ENCODE peak calls at places on chromosomes 4 and X, in seven cellular contexts. S is choroid plexus epithelial cell, G is lower lobe of right lung, U is spleen, O is astrocyte of the spinal cord, W is GM12878, X is A549. E is an unnamed sample.

GRCh38 chr4:79217043-79217442 is 108.8 kb downstream of the NAA11 start:
- DNase-seq in S (no peak), G (no peak), U (no peak), O (no peak), W (no peak), X (no peak), E (no peak)

GRCh38 chr4:176778063-176778462 is 14.7 kb downstream of the VEGFC start:
- DNase-seq in S (peak; percentile 91), G (no peak), U (no peak), O (peak; percentile 80), W (no peak), X (no peak), E (no peak)

GRCh38 chrX:50470103-50471031 is at the start of gene DGKK:
- DNase-seq in S (no peak), G (no peak), U (peak; percentile 64), O (no peak), W (no peak), X (no peak), E (no peak)

GRCh38 chrX:20547649-20548051 is 280.9 kb upstream of the RPS6KA3 start:
- DNase-seq in S (peak; percentile 64), G (no peak), U (no peak), O (peak; percentile 66), W (no peak), X (no peak), E (no peak)

GRCh38 chr4:53951414-53951813 is 113.0 kb downstream of the CHIC2 start:
- DNase-seq in S (no peak), G (no peak), U (no peak), O (no peak), W (no peak), X (no peak), E (no peak)

GRCh38 chrX:136176399-136176825 is 29.1 kb downstream of the FHL1 start:
- DNase-seq in S (peak; percentile 95), G (no peak), U (no peak), O (peak; percentile 87), W (no peak), X (no peak), E (no peak)

GRCh38 chr4:13930155-13930554 is 302.6 kb upstream of the BOD1L1 start:
- DNase-seq in S (no peak), G (no peak), U (no peak), O (no peak), W (no peak), X (no peak), E (no peak)

GRCh38 chr4:186144180-186144579 is 39.7 kb downstream of the FAM149A start:
- DNase-seq in S (peak; percentile 62), G (no peak), U (no peak), O (peak; percentile 47), W (no peak), X (peak; percentile 26), E (no peak)

GRCh38 chr4:36322921-36323354 is 41.5 kb downstream of the DTHD1 start:
- DNase-seq in S (peak; percentile 1), G (no peak), U (no peak), O (no peak), W (peak; percentile 64), X (no peak), E (peak; percentile 56)

GRCh38 chrX:9785944-9786741 is at the start of gene SHROOM2:
- DNase-seq in S (no peak), G (peak; percentile 48), U (peak; percentile 48), O (no peak), W (no peak), X (no peak), E (no peak)

GRCh38 chrX:48761674-48762471 is at the start of gene GLOD5:
- DNase-seq in S (peak; percentile 34), G (peak; percentile 72), U (no peak), O (no peak), W (no peak), X (no peak), E (no peak)

GRCh38 chr4:24330198-24330972 is 254.0 kb downstream of the DHX15 start:
- DNase-seq in S (no peak), G (no peak), U (no peak), O (no peak), W (no peak), X (no peak), E (no peak)

GRCh38 chr4:24328711-24329110 is 255.6 kb downstream of the DHX15 start:
- DNase-seq in S (no peak), G (no peak), U (no peak), O (no peak), W (no peak), X (no peak), E (no peak)

GRCh38 chr4:24322517-24322916 is 261.8 kb downstream of the DHX15 start:
- DNase-seq in S (no peak), G (no peak), U (no peak), O (peak; percentile 52), W (no peak), X (no peak), E (no peak)

GRCh38 chr4:24322986-24323385 is 261.4 kb downstream of the DHX15 start:
- DNase-seq in S (no peak), G (no peak), U (no peak), O (peak; percentile 19), W (no peak), X (no peak), E (no peak)

GRCh38 chr4:24328300-24328699 is 256.1 kb downstream of the DHX15 start:
- DNase-seq in S (no peak), G (no peak), U (no peak), O (no peak), W (no peak), X (no peak), E (no peak)
- TF ChIP-seq CTCF in S (no peak), G (no peak), U (no peak), O (no peak), W (no peak), X (no peak), E (no peak)

DNA sequence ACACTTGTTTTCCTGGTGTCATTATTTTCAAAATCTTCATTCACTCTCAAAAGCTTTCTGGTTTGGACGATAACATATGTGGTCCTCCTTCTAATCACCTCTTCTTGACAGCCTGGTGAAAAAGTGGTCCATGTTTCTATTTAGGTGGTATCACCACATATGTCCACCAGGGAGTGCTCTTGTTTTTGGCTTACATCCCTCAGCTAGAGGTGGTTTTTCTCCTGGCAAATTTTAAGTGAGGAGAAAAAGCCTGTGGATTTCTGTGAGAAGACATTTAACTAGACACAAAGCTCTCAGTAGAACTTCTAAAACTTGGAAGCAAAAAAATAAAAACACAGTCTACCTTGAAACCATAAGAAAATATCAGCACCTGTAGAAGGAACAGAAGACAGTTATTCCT is 58.0 kb upstream of the FRMPD4 start:
- DNase-seq in S (peak; percentile 59), G (no peak), U (no peak), O (peak; percentile 26), W (no peak), X (peak; percentile 6), E (no peak)
- H3K4me3 ChIP-seq in S (no peak overlapping the region), G (no peak overlapping the region), U (no peak overlapping the region), O (no peak overlapping the region), W (no peak overlapping the region), X (no peak overlapping the region), E (no peak overlapping the region)

GRCh38 chr4:147928400-147928799 is 196.5 kb downstream of the ARHGAP10 start:
- DNase-seq in S (peak; percentile 30), G (no peak), U (no peak), O (peak; percentile 33), W (no peak), X (no peak), E (no peak)

GRCh38 chr4:147938481-147938880 is 206.6 kb downstream of the ARHGAP10 start:
- DNase-seq in S (peak; percentile 33), G (no peak), U (no peak), O (no peak), W (no peak), X (no peak), E (no peak)

GRCh38 chr4:147933779-147934178 is 201.9 kb downstream of the ARHGAP10 start:
- DNase-seq in S (no peak), G (no peak), U (no peak), O (no peak), W (no peak), X (no peak), E (no peak)

GRCh38 chr4:147927377-147928137 is 195.7 kb downstream of the ARHGAP10 start:
- DNase-seq in S (peak; percentile 77), G (no peak), U (no peak), O (peak; percentile 58), W (no peak), X (no peak), E (no peak)

GRCh38 chr4:147933316-147933715 is 201.4 kb downstream of the ARHGAP10 start:
- DNase-seq in S (peak; percentile 37), G (no peak), U (no peak), O (no peak), W (no peak), X (no peak), E (no peak)
- TF ChIP-seq CTCF in S (peak; percentile 34), G (no peak), U (no peak), O (peak; percentile 12), W (peak; percentile 29), X (no peak), E (peak; percentile 37)

DNA sequence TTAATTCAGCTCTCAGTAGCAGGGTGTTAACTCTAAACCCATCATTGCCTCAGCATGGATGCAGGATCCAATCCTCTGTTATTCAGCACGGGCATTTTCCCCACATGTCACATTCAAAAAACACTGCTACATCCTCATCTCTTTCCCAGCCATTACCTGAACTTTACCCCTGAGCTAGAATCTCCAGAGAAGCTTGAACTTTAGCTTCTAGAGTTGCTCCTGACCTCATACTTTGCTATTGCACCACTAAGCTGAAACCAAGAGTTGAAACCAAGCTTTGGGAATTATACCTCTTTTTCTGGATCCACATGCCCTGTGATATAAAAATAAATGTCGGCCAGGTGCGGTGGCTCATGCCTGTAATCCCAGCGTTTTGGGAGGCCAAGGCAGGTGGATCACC is 90.7 kb downstream of the SHROOM3 start:
- DNase-seq in S (no peak), G (no peak), U (no peak), O (no peak), W (no peak), X (no peak), E (no peak)
- H3K4me3 ChIP-seq in S (no peak overlapping the region), G (no peak overlapping the region), U (no peak overlapping the region), O (no peak overlapping the region), W (no peak overlapping the region), X (no peak overlapping the region), E (no peak overlapping the region)